ENCODE peak calls at places on chromosomes 7 and 10, in nine cellular contexts. D is DMS153; N is activated CD4-positive, alpha-beta T cell treated with anti-CD3 and anti-CD28 coated beads for 24 hours; J is stimulated activated CD4-positive, alpha-beta T cell treated with anti-CD3 and anti-CD28 coated beads, Interleukin-12 subunit alpha, Interleukin-12 subunit beta, amount 100 ng/mL, for 4 hours; I is T1000; B is Right ventricle myocardium superior; Q is activated T-helper 9 cell treated with anti-CD3 and anti-CD28 coated beads, Interleukin-2, amount 50 U/mL, for 16 hours; X is caudate nucleus; E is G401. C is an unnamed sample.

GRCh38 chr10:19014034-19014433 is 34.6 kb upstream of the MALRD1 start:
- DNase-seq in J (no peak), X (no peak), Q (no peak), N (no peak), D (no peak), B (no peak), E (no peak), I (peak), C (no peak)

GRCh38 chr10:128814024-128814423 is 653.0 kb upstream of the MGMT start:
- DNase-seq in B (no peak), Q (no peak), X (no peak), D (no peak), J (no peak), I (no peak), E (no peak), N (no peak), C (no peak)

GRCh38 chr7:105664816-105665525 is 83.7 kb upstream of the EFCAB10 start:
- DNase-seq in I (peak), N (no peak), Q (no peak), E (no peak), D (peak), J (no peak), B (no peak), X (no peak), C (peak)

GRCh38 chr7:100465702-100466311 is 1.7 kb upstream of the SPACDR start:
- DNase-seq in Q (no peak), B (peak), E (peak), J (no peak), D (peak), N (no peak), X (peak), I (no peak), C (peak)

GRCh38 chr10:5735119-5735518 is 50.5 kb downstream of the TASOR2 start:
- DNase-seq in E (no peak), X (no peak), Q (no peak), J (no peak), I (no peak), D (no peak), B (no peak), N (no peak), C (no peak)

GRCh38 chr7:129923709-129924108 is 29.1 kb downstream of the UBE2H start:
- DNase-seq in X (no peak), Q (no peak), I (no peak), B (no peak), J (no peak), D (no peak), N (no peak), E (no peak), C (no peak)

GRCh38 chr10:15439381-15439837 is 68.3 kb upstream of the FAM171A1 start:
- DNase-seq in I (peak), X (no peak), J (no peak), D (no peak), E (peak), B (peak), Q (no peak), N (no peak), C (no peak)

GRCh38 chr10:50552771-50553535 is 70.8 kb downstream of the SGMS1 start:
- DNase-seq in B (no peak), E (no peak), X (no peak), N (no peak), D (peak), Q (no peak), I (no peak), J (no peak), C (peak)

GRCh38 chr10:46216836-46217748 is 69.7 kb upstream of the ANTXRL start:
- DNase-seq in D (no peak), J (no peak), I (no peak), E (no peak), Q (no peak), N (no peak), X (no peak), B (no peak), C (no peak)

GRCh38 chr10:131890276-131891195 is 10.3 kb upstream of the PPP2R2D start:
- DNase-seq in D (no peak), Q (no peak), X (no peak), N (no peak), J (no peak), E (no peak), B (peak), I (no peak), C (no peak)

GRCh38 chr7:133676805-133677370 is 424.0 kb downstream of the EXOC4 start:
- DNase-seq in X (no peak), B (no peak), N (no peak), I (no peak), E (no peak), J (no peak), Q (no peak), D (no peak), C (no peak)

GRCh38 chr10:86613905-86614304 is 40.4 kb upstream of the OPN4 start:
- DNase-seq in D (no peak), J (no peak), X (no peak), I (no peak), N (no peak), Q (no peak), E (no peak), B (no peak), C (no peak)

GRCh38 chr7:437293-438280 is 82.1 kb downstream of the PDGFA start:
- DNase-seq in I (no peak), N (no peak), E (peak), D (no peak), J (no peak), Q (no peak), X (no peak), B (peak), C (no peak)

GRCh38 chr7:88151119-88151790 is 68.6 kb downstream of the SRI start:
- DNase-seq in X (no peak), B (no peak), E (peak), D (no peak), Q (no peak), J (no peak), N (no peak), I (no peak), C (no peak)

GRCh38 chr10:70068925-70069324 is 16.3 kb downstream of the MACROH2A2 start:
- DNase-seq in Q (no peak), E (no peak), X (no peak), D (no peak), N (no peak), I (no peak), B (no peak), J (no peak), C (no peak)

GRCh38 chr10:86388119-86388704 is 21.6 kb upstream of the GRID1 start:
- DNase-seq in J (no peak), D (no peak), E (no peak), X (no peak), I (no peak), Q (no peak), B (no peak), N (no peak), C (no peak)

GRCh38 chr10:18713077-18713476 is 53.8 kb downstream of the ARL5B start:
- DNase-seq in I (peak), J (no peak), D (no peak), B (no peak), Q (no peak), E (no peak), X (no peak), N (no peak), C (peak)

GRCh38 chr7:29265208-29265923 is 70.8 kb downstream of the CHN2 start:
- DNase-seq in Q (no peak), B (no peak), I (no peak), N (no peak), D (no peak), X (no peak), J (no peak), E (peak), C (no peak)

GRCh38 chr10:132449826-132450211 is 52.8 kb downstream of the PWWP2B start:
- DNase-seq in B (peak), X (no peak), I (no peak), E (no peak), J (no peak), N (no peak), D (no peak), Q (no peak), C (no peak)

GRCh38 chr10:71790749-71791440 is 17.6 kb upstream of the VSIR start:
- DNase-seq in E (no peak), B (peak), X (no peak), N (no peak), I (no peak), Q (no peak), J (no peak), D (no peak), C (no peak)

GRCh38 chr7:158648787-158649186 is 55.8 kb downstream of the NCAPG2 start:
- DNase-seq in X (no peak), N (no peak), E (no peak), D (no peak), B (no peak), J (no peak), Q (no peak), I (no peak), C (no peak)

GRCh38 chr7:122182081-122182480 is 38.0 kb upstream of the AASS start:
- DNase-seq in E (no peak), X (no peak), N (no peak), D (no peak), B (no peak), Q (no peak), I (no peak), J (no peak), C (no peak)

GRCh38 chr7:149568218-149568617 is 70.6 kb upstream of the ZNF746 start:
- DNase-seq in X (no peak), J (no peak), I (no peak), E (no peak), B (no peak), Q (no peak), N (no peak), D (no peak), C (no peak)

GRCh38 chr7:65809259-65809981 is 63.5 kb upstream of the VKORC1L1 start:
- DNase-seq in Q (no peak), I (no peak), B (no peak), X (no peak), J (no peak), D (no peak), E (no peak), N (no peak), C (no peak)

GRCh38 chr7:122600630-122601029 is 98.3 kb downstream of the RNF133 start:
- DNase-seq in D (no peak), J (no peak), X (no peak), N (no peak), I (no peak), Q (no peak), B (no peak), E (no peak), C (no peak)

GRCh38 chr10:30791197-30791611 is 161.7 kb upstream of the LYZL2 start:
- DNase-seq in E (no peak), N (no peak), D (no peak), Q (no peak), X (no peak), B (no peak), J (no peak), I (no peak), C (no peak)

GRCh38 chr7:156731651-156732050 is 91.1 kb downstream of the RNF32 start:
- DNase-seq in N (no peak), B (no peak), I (no peak), Q (no peak), E (no peak), J (no peak), X (no peak), D (no peak), C (no peak)

GRCh38 chr7:132780822-132781221 is 204.6 kb upstream of the PLXNA4 start:
- DNase-seq in I (no peak), X (no peak), B (no peak), E (no peak), D (no peak), Q (no peak), J (no peak), N (no peak), C (no peak)

GRCh38 chr10:63675171-63675570 is 154.0 kb downstream of the REEP3 start:
- DNase-seq in D (no peak), B (no peak), N (no peak), J (no peak), I (no peak), X (no peak), E (no peak), Q (no peak), C (no peak)

GRCh38 chr10:124739996-124740373 is 4.2 kb downstream of the FAM53B start:
- DNase-seq in N (no peak), D (no peak), I (no peak), X (no peak), Q (no peak), B (no peak), E (no peak), J (no peak), C (no peak)

GRCh38 chr10:7121154-7121797 is 289.6 kb downstream of the SFMBT2 start:
- DNase-seq in J (peak), B (peak), X (no peak), D (no peak), Q (peak), N (peak), E (no peak), I (no peak), C (peak)

GRCh38 chr7:22447008-22447407 is 53.0 kb downstream of the STEAP1B start:
- DNase-seq in D (peak), Q (no peak), B (no peak), N (no peak), J (no peak), X (no peak), I (no peak), E (no peak), C (no peak)

GRCh38 chr7:101662447-101662998 is 33.4 kb upstream of the MYL10 start:
- DNase-seq in I (no peak), D (no peak), B (no peak), X (no peak), N (no peak), J (no peak), Q (no peak), E (no peak), C (no peak)

GRCh38 chr10:120800528-120801323 is 50.4 kb upstream of the WDR11 start:
- DNase-seq in I (no peak), X (no peak), Q (no peak), E (no peak), B (no peak), J (no peak), N (no peak), D (no peak), C (no peak)

C was measured in SJSA1.